ENCODE peak calls at places on chromosomes 3 and 15, in four cellular contexts. U is lower lobe of right lung, T is breast epithelium, K is left ventricle myocardium inferior. B is an unnamed sample. For H3K9me3 and H3K4me1, the result is how much of the 10 kb centered on the place peaks cover.

GRCh38 chr15:50549326-50549725 is 2.9 kb upstream of the USP50 start:
- DNase-seq in T (no peak), K (no peak), U (no peak), B (no peak)

GRCh38 chr3:194129581-194130133 is 6.3 kb upstream of the HES1 start:
- DNase-seq in T (no peak), U (no peak), K (peak), B (no peak)

GRCh38 chr3:48125026-48125704 is 63.1 kb downstream of the CDC25A start:
- DNase-seq in U (no peak), T (no peak), K (no peak), B (no peak)

GRCh38 chr3:125461896-125462295 is 58.1 kb downstream of the SNX4 start:
- DNase-seq in U (no peak), K (no peak), T (no peak), B (no peak)

GRCh38 chr3:8757551-8758518 is 11.6 kb downstream of the OXTR start:
- DNase-seq in U (no peak), K (no peak), T (peak), B (no peak)

GRCh38 chr3:55624238-55624637 is 137.1 kb upstream of the WNT5A start:
- DNase-seq in T (no peak), U (peak), K (no peak), B (no peak)

GRCh38 chr3:48402281-48402732 is 27.6 kb downstream of the PLXNB1 start:
- DNase-seq in K (peak), U (peak), T (peak), B (peak)

GRCh38 chr3:64321747-64322146 is 96.5 kb upstream of the PRICKLE2 start:
- DNase-seq in K (no peak), T (no peak), U (no peak), B (no peak)

GRCh38 chr3:132659000-132659369 is 624 bp downstream of the ACAD11 start:
- DNase-seq in U (no peak), T (no peak), K (no peak), B (peak)

GRCh38 chr3:126053513-126053912 is 30.4 kb downstream of the SLC41A3 start:
- DNase-seq in U (no peak), T (no peak), K (no peak), B (no peak)

GRCh38 chr15:66931768-66932633 is 133.4 kb upstream of the SMAD3 start:
- DNase-seq in T (no peak), U (no peak), K (no peak), B (no peak)

DNA sequence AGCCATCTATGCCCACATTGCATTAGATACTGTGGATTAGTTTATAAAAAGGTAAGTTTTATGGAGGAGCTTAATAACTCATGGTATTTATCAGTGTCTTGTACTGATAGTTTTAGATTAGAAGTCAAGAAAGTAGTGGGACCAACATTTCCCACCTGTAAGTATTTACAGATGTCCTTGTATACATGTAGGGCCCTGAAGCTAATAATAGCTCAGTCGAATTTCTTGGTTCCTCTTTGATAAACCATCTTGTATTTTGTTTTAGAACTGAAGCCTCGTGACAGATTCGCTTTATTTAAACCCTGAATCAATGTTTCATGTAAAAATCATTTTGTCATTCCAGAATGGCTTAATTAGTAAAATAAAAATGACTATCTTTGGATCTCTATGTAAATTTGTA is 73.4 kb downstream of the CRYBG3 start:
- DNase-seq in K (no peak), T (no peak), U (no peak), B (no peak)
- H3K9me3 ChIP-seq in K (under half), T (under half), U (under half), B (under half)

GRCh38 chr3:185822221-185822956 is 2.5 kb downstream of the IGF2BP2 start:
- DNase-seq in U (no peak), T (no peak), K (no peak), B (no peak)

GRCh38 chr3:185818267-185818875 is 6.5 kb downstream of the IGF2BP2 start:
- DNase-seq in K (no peak), T (no peak), U (no peak), B (no peak)

GRCh38 chr3:185823280-185824044 is 1.4 kb downstream of the IGF2BP2 start:
- DNase-seq in T (no peak), U (peak), K (peak), B (peak)

GRCh38 chr3:185822957-185823279 is 1.9 kb downstream of the IGF2BP2 start:
- DNase-seq in U (no peak), T (no peak), K (no peak), B (no peak)

GRCh38 chr3:185820973-185821758 is 3.7 kb downstream of the IGF2BP2 start:
- DNase-seq in U (no peak), T (no peak), K (no peak), B (no peak)
- H3K4me1 ChIP-seq in U (under half), T (under half), K (under half), B (under half)

GRCh38 chr3:23913873-23914743 is 2.7 kb downstream of the NKIRAS1 start:
- DNase-seq in U (no peak), K (no peak), T (no peak), B (no peak)

GRCh38 chr3:23919628-23920027 is 2.7 kb downstream of the RPL15 start:
- DNase-seq in T (no peak), K (no peak), U (no peak), B (no peak)

GRCh38 chr3:23915537-23916108 is 1.2 kb downstream of the NKIRAS1 start:
- DNase-seq in T (no peak), U (no peak), K (no peak), B (no peak)

GRCh38 chr3:23916152-23916885 is 471 bp downstream of the NKIRAS1 start:
- DNase-seq in T (peak), K (no peak), U (no peak), B (no peak)

GRCh38 chr3:23916886-23917815 is at the start of the genes NKIRAS1 and RPL15:
- DNase-seq in U (peak), K (peak), T (peak), B (peak)
- TF ChIP-seq CTCF in U (peak), K (peak), T (peak), B (peak)

GRCh38 chr3:30776186-30776815 is 118.2 kb downstream of the GADL1 start:
- DNase-seq in U (no peak), T (no peak), K (no peak), B (no peak)

GRCh38 chr3:30774062-30774461 is 120.4 kb downstream of the GADL1 start:
- DNase-seq in U (no peak), K (no peak), T (no peak), B (no peak)

GRCh38 chr3:30778923-30779322 is 115.5 kb downstream of the GADL1 start:
- DNase-seq in K (no peak), U (no peak), T (no peak), B (no peak)

GRCh38 chr3:30777426-30777825 is 117.0 kb downstream of the GADL1 start:
- DNase-seq in K (no peak), T (no peak), U (no peak), B (no peak)

GRCh38 chr3:30775070-30775469 is 119.4 kb downstream of the GADL1 start:
- DNase-seq in U (no peak), K (no peak), T (no peak), B (no peak)
- H3K9me3 ChIP-seq in U (under half), K (under half), T (under half), B (under half)

GRCh38 chr15:60392986-60393811 is 4.6 kb downstream of the ANXA2 start:
- DNase-seq in U (no peak), K (peak), T (peak), B (no peak)
- H3K4me1 ChIP-seq in U (half or more), K (half or more), T (half or more), B (under half)

DNA sequence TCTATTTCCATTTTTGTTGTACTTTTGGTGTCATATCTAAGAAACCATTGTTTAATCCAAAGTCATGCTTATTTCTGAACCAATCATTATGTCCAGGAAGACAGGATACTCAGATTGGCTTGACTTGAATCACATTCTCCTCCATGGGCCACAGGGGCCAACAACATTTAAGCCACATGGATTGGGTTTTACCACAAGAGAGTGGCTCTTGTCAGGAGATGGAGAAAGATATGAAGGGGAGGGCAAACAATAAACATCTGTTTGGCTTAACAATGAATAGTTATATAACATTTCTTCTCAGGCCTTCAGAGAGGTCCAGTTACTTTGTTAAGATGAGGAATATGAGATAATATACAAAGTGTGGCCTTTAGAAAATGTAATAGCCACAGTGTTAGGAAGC is 44.6 kb downstream of the GXYLT2 start:
- DNase-seq in U (no peak), K (no peak), T (no peak), B (no peak)
- TF ChIP-seq CTCF in U (no peak), K (no peak), T (no peak), B (no peak)

GRCh38 chr3:147397155-147397888 is 9.0 kb downstream of the ZIC4 start:
- DNase-seq in T (no peak), K (no peak), U (no peak), B (no peak)

GRCh38 chr3:147397911-147398809 is 8.2 kb downstream of the ZIC4 start:
- DNase-seq in U (no peak), K (no peak), T (no peak), B (no peak)

GRCh38 chr3:147396709-147397046 is 9.7 kb downstream of the ZIC4 start:
- DNase-seq in K (no peak), T (no peak), U (no peak), B (no peak)

GRCh38 chr3:147394168-147394941 is 12.0 kb downstream of the ZIC4 start:
- DNase-seq in U (no peak), T (no peak), K (no peak), B (no peak)

DNA sequence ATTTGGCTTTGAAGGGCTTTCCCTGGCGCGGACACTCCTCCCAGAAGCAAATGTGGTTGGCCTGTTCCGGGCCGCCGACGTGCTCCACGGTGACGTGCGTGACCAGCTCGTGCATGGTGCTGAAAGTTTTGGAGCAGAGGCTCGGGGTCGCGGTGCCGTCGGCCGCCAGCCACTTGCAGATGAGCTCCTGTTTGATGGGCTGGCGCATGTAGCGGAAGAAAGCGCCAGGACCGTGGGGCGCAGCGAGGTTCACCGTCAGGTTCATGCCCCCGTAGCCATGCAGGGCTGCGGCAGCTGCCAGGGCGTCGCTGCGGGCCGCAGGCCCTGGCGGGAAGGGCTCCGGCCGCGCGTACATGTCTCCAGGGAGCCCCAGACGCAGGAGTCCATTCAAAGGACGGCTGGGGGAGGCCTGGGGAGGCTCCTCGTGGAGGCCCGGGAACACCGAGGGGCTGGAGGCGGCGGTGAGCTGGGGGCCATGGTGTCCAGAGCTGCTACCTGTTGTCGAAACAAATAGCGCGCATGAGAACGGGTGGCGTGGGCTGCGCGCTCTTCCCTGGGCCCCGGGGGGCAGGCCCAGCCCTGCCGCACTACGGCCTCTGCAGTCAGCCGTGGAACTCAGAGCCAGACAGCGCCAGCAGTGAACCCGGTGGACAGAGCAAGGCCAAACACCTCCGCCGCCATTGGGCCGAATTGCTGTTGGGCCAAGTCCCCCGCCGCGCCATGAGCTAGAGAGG is 10.2 kb downstream of the ZIC4 start:
- DNase-seq in T (no peak), K (no peak), U (no peak), B (no peak)
- H3K9me3 ChIP-seq in T (under half), K (under half), U (under half), B (under half)

GRCh38 chr3:27532426-27532825 is 48.2 kb upstream of the SLC4A7 start:
- DNase-seq in T (no peak), K (no peak), U (no peak), B (no peak)

GRCh38 chr3:27535809-27536392 is 51.7 kb upstream of the SLC4A7 start:
- DNase-seq in T (no peak), K (no peak), U (no peak), B (no peak)

GRCh38 chr3:27536451-27536850 is 52.3 kb upstream of the SLC4A7 start:
- DNase-seq in T (no peak), U (no peak), K (no peak), B (no peak)

GRCh38 chr3:27532931-27533607 is 48.9 kb upstream of the SLC4A7 start:
- DNase-seq in T (no peak), U (no peak), K (no peak), B (no peak)

GRCh38 chr3:27533718-27534578 is 49.8 kb upstream of the SLC4A7 start:
- DNase-seq in U (no peak), T (peak), K (peak), B (peak)
- H3K4me1 ChIP-seq in U (under half), T (under half), K (under half), B (under half)

B was measured in heart right ventricle.